ENCODE peak calls at places on chromosomes 13 and 19, in nine cellular contexts. K is HCT116; U is CD4-positive, alpha-beta T cell; J is tibial nerve; O is heart right ventricle; X is A673; E is heart left ventricle; H is ovary; S is lung. W is an unnamed sample.

GRCh38 chr19:29515233-29515619 is 10.6 kb upstream of the VSTM2B start:
- DNase-seq in O (no peak), S (no peak), J (no peak), X (no peak), E (peak), K (no peak), H (no peak), U (no peak), W (no peak)

GRCh38 chr13:32911506-32911905 is 104.7 kb upstream of the KL start:
- DNase-seq in H (no peak), E (peak), S (no peak), K (peak), X (peak), J (no peak), O (no peak), U (no peak), W (no peak)

GRCh38 chr13:39879286-39880035 is 224.0 kb downstream of the COG6 start:
- DNase-seq in H (no peak), K (no peak), S (no peak), J (no peak), X (no peak), O (no peak), U (no peak), E (no peak), W (no peak)

GRCh38 chr19:47257411-47258169 is 1.3 kb downstream of the CCDC9 start:
- DNase-seq in X (no peak), O (no peak), U (no peak), E (no peak), S (no peak), H (peak), K (no peak), J (no peak), W (no peak)

GRCh38 chr13:51874651-51875050 is 12.9 kb downstream of the CCDC70 start:
- DNase-seq in O (no peak), H (no peak), S (no peak), U (no peak), K (no peak), X (no peak), J (no peak), E (no peak), W (no peak)

GRCh38 chr13:50593228-50593627 is 250.3 kb downstream of the DLEU7 start:
- DNase-seq in U (no peak), O (no peak), S (no peak), K (no peak), X (no peak), H (no peak), J (no peak), E (no peak), W (no peak)

GRCh38 chr13:93246069-93246468 is 19.5 kb downstream of the GPC6 start:
- DNase-seq in H (no peak), U (no peak), S (no peak), K (no peak), E (no peak), J (no peak), X (no peak), O (no peak), W (no peak)

GRCh38 chr13:45328661-45329105 is 12.3 kb downstream of the TPT1 start:
- DNase-seq in E (no peak), X (no peak), K (no peak), U (no peak), O (no peak), J (no peak), H (no peak), S (no peak), W (no peak)

GRCh38 chr19:45852941-45853340 is 10.0 kb downstream of the SYMPK start:
- DNase-seq in E (no peak), U (no peak), S (peak), O (no peak), J (no peak), H (no peak), X (no peak), K (no peak), W (no peak)

GRCh38 chr19:35225951-35226350 is 2.6 kb downstream of the FAM187B start:
- DNase-seq in H (no peak), J (no peak), X (no peak), O (no peak), K (no peak), S (no peak), U (no peak), E (no peak), W (peak)

GRCh38 chr19:16896098-16896912 is 7.5 kb downstream of the F2RL3 start:
- DNase-seq in X (no peak), K (no peak), U (no peak), J (no peak), O (no peak), E (no peak), S (no peak), H (peak), W (no peak)

GRCh38 chr13:66424417-66424816 is 805.7 kb downstream of the PCDH9 start:
- DNase-seq in K (no peak), X (no peak), E (no peak), S (no peak), H (no peak), U (no peak), J (no peak), O (no peak), W (no peak)

GRCh38 chr19:29940971-29941585 is 961 bp upstream of the URI1 start:
- DNase-seq in K (no peak), O (no peak), U (no peak), H (no peak), X (no peak), S (no peak), E (no peak), J (no peak), W (no peak)

GRCh38 chr13:35630551-35631275 is 154.2 kb upstream of the MAB21L1 start:
- DNase-seq in X (peak), U (no peak), S (no peak), H (no peak), O (no peak), K (peak), E (no peak), J (no peak), W (no peak)

GRCh38 chr13:78958019-78958418 is 299.1 kb upstream of the OBI1 start:
- DNase-seq in K (no peak), U (no peak), J (no peak), O (no peak), X (no peak), H (no peak), E (no peak), S (no peak), W (no peak)

GRCh38 chr19:50703915-50704548 is 15.6 kb downstream of the SHANK1 start:
- DNase-seq in J (no peak), U (no peak), X (peak), E (no peak), O (no peak), K (peak), S (no peak), H (no peak), W (no peak)

GRCh38 chr13:60431108-60431700 is 34.2 kb downstream of the TDRD3 start:
- DNase-seq in E (no peak), K (peak), O (no peak), X (peak), J (no peak), U (no peak), S (no peak), H (no peak), W (no peak)

GRCh38 chr19:46693760-46694159 is 23.2 kb downstream of the PRKD2 start:
- DNase-seq in H (no peak), S (no peak), E (peak), J (no peak), K (no peak), O (no peak), X (no peak), U (no peak), W (no peak)

GRCh38 chr13:100673376-100673830 is 1.2 kb downstream of the TMTC4 start:
- DNase-seq in O (peak), U (no peak), H (no peak), X (no peak), E (no peak), K (no peak), S (no peak), J (no peak), W (no peak)

DNA sequence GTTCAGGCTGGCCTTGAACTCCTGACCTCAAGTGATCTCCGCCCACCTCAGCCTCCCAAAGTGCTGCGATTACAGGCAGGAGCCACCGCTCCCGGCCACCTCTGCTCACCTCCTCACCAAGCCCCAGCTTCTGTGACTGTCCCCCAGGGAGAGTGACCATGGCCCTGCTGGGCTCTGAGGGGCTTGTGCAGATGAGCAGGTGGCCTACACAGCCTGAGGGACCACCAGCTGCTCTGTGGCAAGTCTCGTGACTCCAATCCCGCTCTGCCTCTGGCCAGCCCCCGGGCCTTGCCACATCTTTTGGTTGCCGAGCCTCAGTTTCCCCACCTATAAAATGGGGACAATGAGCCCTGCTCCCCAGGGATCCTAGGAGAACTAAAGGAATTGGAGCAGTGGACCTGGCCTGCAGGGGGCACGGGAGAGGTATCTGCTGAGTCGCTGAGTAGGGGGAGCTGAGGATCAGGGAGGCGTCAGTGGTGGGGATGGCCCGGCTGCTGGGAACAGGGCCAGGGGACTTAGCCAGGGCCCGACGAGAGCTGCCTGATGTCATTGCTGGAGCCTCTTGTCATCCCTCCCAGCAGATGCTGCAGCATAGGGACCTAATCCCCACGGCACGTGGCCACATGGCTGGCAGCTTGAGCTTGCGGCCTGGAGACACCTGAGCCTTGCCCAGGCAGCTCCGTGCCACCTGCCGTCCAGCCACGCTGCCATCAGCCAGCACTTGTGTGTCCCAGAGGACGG is 74.7 kb downstream of the GADD45B start:
- DNase-seq in J (no peak), S (no peak), E (peak), U (no peak), X (no peak), H (no peak), O (peak), K (no peak), W (no peak)
- TF ChIP-seq CTCF in J (no peak), S (no peak), E (no peak), U (no peak), X (no peak), H (no peak), O (no peak), K (no peak), W (no peak)

GRCh38 chr13:59178344-59178743 is 985.4 kb downstream of the DIAPH3 start:
- DNase-seq in H (no peak), U (no peak), S (no peak), K (no peak), J (no peak), O (no peak), E (no peak), X (peak), W (no peak)
- TF ChIP-seq CTCF in H (no peak), U (no peak), S (no peak), K (no peak), J (no peak), O (no peak), E (peak), X (peak), W (no peak)

DNA sequence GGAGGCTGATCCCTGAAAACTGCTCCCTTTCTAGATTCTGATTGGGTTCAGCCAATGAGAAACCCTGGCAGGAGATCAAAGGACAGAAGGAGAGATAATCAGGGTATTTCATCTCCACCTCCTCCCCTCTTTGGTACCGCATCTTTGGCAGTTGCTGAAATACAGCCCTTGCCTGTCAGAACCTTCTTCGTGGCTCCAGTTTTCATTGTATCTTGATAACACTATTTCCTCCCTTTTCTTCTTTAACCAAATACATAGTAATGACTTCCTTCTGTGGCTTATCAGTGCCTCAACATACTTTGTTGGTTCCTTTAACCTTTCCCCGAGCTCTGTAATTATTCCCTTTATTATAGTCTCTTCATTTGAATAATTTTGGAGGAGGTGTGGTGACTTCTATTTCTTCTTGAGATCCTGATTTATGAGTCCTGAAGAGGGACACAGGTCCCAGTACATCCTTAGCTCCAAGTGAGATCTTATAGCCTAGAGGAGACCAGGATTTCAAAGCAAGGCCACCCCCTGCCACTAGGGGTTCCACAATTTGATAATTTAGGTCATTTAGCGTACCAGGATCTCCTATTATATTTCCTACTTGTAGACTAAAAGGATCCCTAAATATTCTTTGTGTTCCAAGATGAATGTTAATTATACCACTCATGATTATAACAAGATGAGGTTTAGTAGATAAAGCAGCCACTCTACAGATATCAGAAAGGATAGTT is 98.0 kb downstream of the EDNRB start:
- DNase-seq in X (peak), J (no peak), O (no peak), K (no peak), U (no peak), H (no peak), E (no peak), S (no peak), W (no peak)
- TF ChIP-seq CTCF in X (peak), J (no peak), O (no peak), K (peak), U (no peak), H (no peak), E (peak), S (no peak), W (peak)

GRCh38 chr13:73286177-73286576 is 227.4 kb downstream of the KLF5 start:
- DNase-seq in O (no peak), H (no peak), X (no peak), S (no peak), U (no peak), J (no peak), E (no peak), K (no peak), W (no peak)
- TF ChIP-seq CTCF in O (no peak), H (no peak), X (peak), S (no peak), U (no peak), J (no peak), E (no peak), K (peak), W (no peak)

GRCh38 chr19:1598777-1599459 is 6.3 kb upstream of the MBD3 start:
- DNase-seq in H (no peak), U (no peak), K (no peak), S (no peak), J (no peak), E (no peak), O (no peak), X (no peak), W (no peak)

GRCh38 chr19:1599460-1599846 is 5.8 kb downstream of the UQCR11 start:
- DNase-seq in J (no peak), O (no peak), S (no peak), K (no peak), X (no peak), H (no peak), E (no peak), U (no peak), W (no peak)

GRCh38 chr19:1605236-1606137 is at the start of gene UQCR11:
- DNase-seq in H (peak), S (peak), U (peak), K (peak), E (peak), X (peak), J (peak), O (peak), W (peak)

GRCh38 chr19:1602091-1602707 is 3.1 kb downstream of the UQCR11 start:
- DNase-seq in K (no peak), S (no peak), O (no peak), X (no peak), H (no peak), J (no peak), E (no peak), U (no peak), W (no peak)

DNA sequence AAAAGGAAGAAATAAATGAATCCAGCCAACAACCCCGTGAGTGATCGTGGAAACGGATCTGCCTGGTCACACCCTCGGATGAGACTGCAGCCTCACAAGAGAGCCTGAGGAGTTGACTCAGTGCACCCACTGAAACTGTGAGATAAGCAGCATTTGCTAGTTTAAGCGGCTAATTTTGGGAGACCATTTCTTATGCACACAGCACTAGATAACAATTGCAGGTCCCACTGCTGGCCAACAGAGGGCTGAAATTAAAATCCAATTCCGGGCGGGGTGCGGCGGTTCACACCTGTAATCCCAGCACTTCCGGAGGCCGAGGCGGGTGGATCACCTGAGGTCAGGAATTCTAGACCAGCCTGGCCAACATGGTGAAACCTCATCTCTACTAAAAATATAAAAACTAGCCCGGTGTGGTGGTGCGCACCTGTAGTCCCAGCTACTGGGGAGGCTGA is 3.6 kb downstream of the UQCR11 start:
- DNase-seq in H (no peak), S (no peak), K (no peak), U (no peak), E (no peak), X (no peak), J (no peak), O (no peak), W (no peak)
- TF ChIP-seq CTCF in H (no peak), S (no peak), K (peak), U (no peak), E (no peak), X (no peak), J (no peak), O (no peak), W (no peak)

DNA sequence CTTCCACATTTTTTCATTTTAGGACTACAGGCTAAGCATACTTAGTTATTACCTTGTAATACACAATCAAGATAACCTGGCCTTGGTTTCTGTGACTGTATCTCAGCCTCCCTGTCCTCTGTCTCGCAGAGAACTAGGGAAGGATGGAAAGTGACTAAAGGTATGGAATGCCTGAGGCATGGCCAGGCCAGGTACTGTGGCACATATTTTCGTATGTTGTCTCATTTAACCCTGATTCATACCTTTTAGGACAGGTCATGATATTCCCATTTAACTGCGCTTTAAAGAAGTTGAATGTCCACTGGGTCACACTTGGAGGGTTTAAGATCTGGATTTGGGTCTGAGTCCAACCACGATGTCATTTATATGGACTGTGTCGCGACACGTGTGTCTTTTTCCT is 322.6 kb downstream of the SHISA2 start:
- DNase-seq in K (no peak), J (no peak), E (no peak), U (no peak), X (no peak), H (no peak), S (no peak), O (no peak), W (no peak)
- TF ChIP-seq CTCF in K (no peak), J (no peak), E (no peak), U (no peak), X (no peak), H (no peak), S (no peak), O (no peak), W (no peak)

W was measured in right atrium auricular region.